ENCODE peak calls at places on chromosomes 16 and 17, in seven cellular contexts. O is left ventricle myocardium inferior, D is WTC11, M is epithelial cell of esophagus, I is A549, V is PC-9, A is astrocyte of the cerebellum. K is an unnamed sample.

GRCh38 chr16:69865701-69866100 is 85.4 kb upstream of the CLEC18A start:
- DNase-seq in I (no peak), A (peak), O (peak), D (no peak), V (no peak), M (no peak), K (no peak)

GRCh38 chr16:82439678-82440293 is 187.0 kb upstream of the CDH13 start:
- DNase-seq in D (peak), M (peak), I (no peak), A (no peak), O (no peak), V (no peak), K (no peak)

GRCh38 chr16:74667215-74667765 is 613 bp upstream of the RFWD3 start:
- DNase-seq in D (peak), O (peak), M (peak), I (peak), V (no peak), A (no peak), K (no peak)

GRCh38 chr16:2190659-2191445 is 5.6 kb downstream of the CASKIN1 start:
- DNase-seq in D (no peak), M (no peak), A (no peak), O (no peak), I (no peak), V (no peak), K (no peak)

GRCh38 chr16:31453255-31454204 is 5.8 kb upstream of the ARMC5 start:
- DNase-seq in V (peak), D (no peak), A (no peak), I (peak), O (no peak), M (peak), K (peak)

GRCh38 chr17:58630883-58631522 is 60.8 kb downstream of the TEX14 start:
- DNase-seq in O (no peak), M (no peak), D (peak), V (no peak), A (no peak), I (no peak), K (no peak)

GRCh38 chr17:19371259-19372003 is 6.9 kb upstream of the MAPK7 start:
- DNase-seq in M (no peak), V (no peak), D (no peak), O (no peak), A (no peak), I (no peak), K (no peak)

GRCh38 chr17:62876063-62876462 is 67.9 kb upstream of the MARCHF10 start:
- DNase-seq in A (no peak), V (no peak), I (no peak), O (no peak), D (no peak), M (peak), K (peak)

GRCh38 chr17:68353121-68353521 is 61.8 kb downstream of the ARSG start:
- DNase-seq in O (no peak), I (no peak), V (peak), A (no peak), M (no peak), D (no peak), K (no peak)

GRCh38 chr16:49189286-49189685 is 92.4 kb downstream of the CBLN1 start:
- DNase-seq in D (no peak), O (no peak), I (no peak), V (no peak), A (no peak), M (peak), K (peak)

GRCh38 chr17:4802228-4802627 is at the start of gene C17orf114:
- DNase-seq in O (no peak), D (no peak), V (no peak), I (no peak), A (no peak), M (no peak), K (no peak)

GRCh38 chr17:876272-876671 is 94.1 kb downstream of the MRM3 start:
- DNase-seq in O (no peak), A (no peak), I (no peak), M (no peak), D (no peak), V (no peak), K (no peak)

GRCh38 chr16:85484337-85485295 is 128.5 kb upstream of the GSE1 start:
- DNase-seq in A (no peak), O (no peak), V (no peak), D (no peak), I (no peak), M (no peak), K (no peak)

GRCh38 chr16:9316008-9316407 is 224.6 kb downstream of the HAPSTR1 start:
- DNase-seq in M (no peak), D (no peak), V (no peak), A (no peak), O (no peak), I (no peak), K (no peak)

GRCh38 chr16:82639263-82639662 is 12.5 kb downstream of the CDH13 start:
- DNase-seq in M (peak), D (no peak), V (no peak), A (no peak), I (no peak), O (no peak), K (no peak)

GRCh38 chr16:57722651-57723050 is 12.9 kb upstream of the KATNB1 start:
- DNase-seq in V (no peak), I (no peak), D (no peak), O (no peak), M (no peak), A (no peak), K (no peak)

GRCh38 chr17:74457146-74457819 is 9.2 kb upstream of the CD300A start:
- DNase-seq in I (peak), D (peak), V (no peak), A (peak), O (peak), M (peak), K (no peak)

GRCh38 chr16:3012246-3012645 is 477 bp upstream of the CLDN9 start:
- DNase-seq in D (peak), V (no peak), O (no peak), A (no peak), M (no peak), I (no peak), K (no peak)

GRCh38 chr17:35486920-35487727 is 38.6 kb upstream of the SLFN13 start:
- DNase-seq in I (no peak), O (peak), M (peak), D (no peak), V (no peak), A (no peak), K (peak)

GRCh38 chr17:48031966-48032365 is 5.6 kb downstream of the COPZ2 start:
- DNase-seq in I (no peak), V (no peak), M (no peak), O (no peak), D (no peak), A (no peak), K (no peak)

GRCh38 chr16:68319185-68319908 is 8.5 kb downstream of the PRMT7 start:
- DNase-seq in V (no peak), M (no peak), D (no peak), I (no peak), O (no peak), A (no peak), K (no peak)

GRCh38 chr16:82848013-82848412 is 221.2 kb downstream of the CDH13 start:
- DNase-seq in O (no peak), A (no peak), V (no peak), D (no peak), M (no peak), I (no peak), K (no peak)

GRCh38 chr16:69563605-69564580 is 1.9 kb upstream of the NFAT5 start:
- DNase-seq in V (peak), I (peak), M (peak), O (no peak), D (no peak), A (no peak), K (peak)

GRCh38 chr17:27083408-27084185 is 210.3 kb upstream of the WSB1 start:
- DNase-seq in D (no peak), V (no peak), O (no peak), I (no peak), M (no peak), A (no peak), K (no peak)

GRCh38 chr17:17716837-17717523 is 35.7 kb downstream of the RAI1 start:
- DNase-seq in V (no peak), I (no peak), O (no peak), M (no peak), A (no peak), D (no peak), K (no peak)

DNA sequence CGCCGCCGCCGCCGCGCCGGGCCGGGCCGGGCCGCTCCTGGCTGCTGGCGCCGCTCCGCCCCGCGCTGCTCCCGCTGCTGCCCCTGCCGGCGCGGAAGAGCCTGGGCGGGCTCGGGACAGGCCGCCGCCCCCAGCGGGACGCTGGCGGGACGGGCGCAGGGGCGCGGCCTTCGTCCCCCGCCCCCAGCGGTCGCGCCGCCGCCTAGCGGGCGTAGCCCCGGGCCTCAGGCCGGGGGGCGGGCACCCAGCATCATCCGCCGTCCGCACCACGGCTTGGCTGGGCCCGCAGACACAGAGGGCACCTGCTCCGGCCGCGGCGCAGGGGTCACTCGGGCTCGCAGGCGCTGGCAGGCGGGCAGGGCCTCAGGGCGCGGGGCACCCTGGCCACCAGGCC is at the start of gene AMFR:
- DNase-seq in V (peak), D (peak), I (peak), M (peak), O (peak), A (peak), K (peak)
- TF ChIP-seq CTCF in V (no peak), D (peak), I (peak), M (no peak), O (peak), A (peak), K (peak)

GRCh38 chr16:185691-186090 is 5.4 kb downstream of the HBQ1 start:
- DNase-seq in V (no peak), M (no peak), D (no peak), O (no peak), A (no peak), I (no peak), K (no peak)

GRCh38 chr16:191783-192294 is 11.6 kb downstream of the HBQ1 start:
- DNase-seq in I (no peak), D (no peak), A (no peak), V (no peak), M (no peak), O (no peak), K (no peak)

GRCh38 chr16:187330-187729 is 7.1 kb downstream of the HBQ1 start:
- DNase-seq in O (no peak), A (no peak), M (no peak), D (no peak), I (no peak), V (no peak), K (no peak)

GRCh38 chr16:189604-190186 is 9.4 kb downstream of the HBQ1 start:
- DNase-seq in V (no peak), I (no peak), A (no peak), O (no peak), D (no peak), M (no peak), K (no peak)

DNA sequence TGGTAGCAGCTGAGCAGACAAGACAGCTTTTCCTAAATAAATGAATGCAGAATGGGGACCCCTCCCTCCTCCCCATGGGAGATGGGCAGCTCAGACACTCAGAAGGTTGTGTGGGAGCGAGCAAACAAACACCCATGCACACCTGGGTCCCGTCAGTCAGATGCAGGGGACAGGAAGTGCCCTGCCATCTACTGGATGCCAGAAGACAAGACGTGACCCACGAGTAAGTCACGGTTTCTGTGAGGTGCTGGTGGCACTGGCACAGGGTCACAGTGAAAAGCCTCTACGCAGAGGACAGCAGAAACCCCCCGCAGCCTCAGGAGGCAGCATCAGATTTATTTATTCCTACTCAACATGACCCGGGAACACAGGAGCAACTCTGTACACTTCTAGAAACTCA is 8.4 kb downstream of the HBQ1 start:
- DNase-seq in D (no peak), A (no peak), I (no peak), O (no peak), V (no peak), M (no peak), K (no peak)
- TF ChIP-seq CTCF in D (no peak), A (no peak), I (peak), O (no peak), V (peak), M (peak), K (peak)

GRCh38 chr16:62036807-62037135 is 533 bp upstream of the CDH8 start:
- DNase-seq in M (no peak), O (no peak), A (no peak), V (no peak), D (peak), I (no peak), K (no peak)

GRCh38 chr16:62038225-62038624 is 2.0 kb upstream of the CDH8 start:
- DNase-seq in M (peak), V (no peak), A (no peak), D (no peak), O (no peak), I (no peak), K (peak)

GRCh38 chr16:62038646-62039045 is 2.4 kb upstream of the CDH8 start:
- DNase-seq in A (no peak), M (no peak), V (no peak), D (no peak), I (no peak), O (no peak), K (no peak)

GRCh38 chr16:62036101-62036806 is at the start of gene CDH8:
- DNase-seq in M (peak), V (no peak), O (no peak), I (no peak), A (no peak), D (peak), K (no peak)

GRCh38 chr16:62041401-62041800 is 5.2 kb upstream of the CDH8 start:
- DNase-seq in I (peak), A (peak), O (no peak), M (peak), V (no peak), D (peak), K (peak)
- TF ChIP-seq CTCF in I (peak), A (peak), O (peak), M (peak), V (peak), D (peak), K (peak)

DNA sequence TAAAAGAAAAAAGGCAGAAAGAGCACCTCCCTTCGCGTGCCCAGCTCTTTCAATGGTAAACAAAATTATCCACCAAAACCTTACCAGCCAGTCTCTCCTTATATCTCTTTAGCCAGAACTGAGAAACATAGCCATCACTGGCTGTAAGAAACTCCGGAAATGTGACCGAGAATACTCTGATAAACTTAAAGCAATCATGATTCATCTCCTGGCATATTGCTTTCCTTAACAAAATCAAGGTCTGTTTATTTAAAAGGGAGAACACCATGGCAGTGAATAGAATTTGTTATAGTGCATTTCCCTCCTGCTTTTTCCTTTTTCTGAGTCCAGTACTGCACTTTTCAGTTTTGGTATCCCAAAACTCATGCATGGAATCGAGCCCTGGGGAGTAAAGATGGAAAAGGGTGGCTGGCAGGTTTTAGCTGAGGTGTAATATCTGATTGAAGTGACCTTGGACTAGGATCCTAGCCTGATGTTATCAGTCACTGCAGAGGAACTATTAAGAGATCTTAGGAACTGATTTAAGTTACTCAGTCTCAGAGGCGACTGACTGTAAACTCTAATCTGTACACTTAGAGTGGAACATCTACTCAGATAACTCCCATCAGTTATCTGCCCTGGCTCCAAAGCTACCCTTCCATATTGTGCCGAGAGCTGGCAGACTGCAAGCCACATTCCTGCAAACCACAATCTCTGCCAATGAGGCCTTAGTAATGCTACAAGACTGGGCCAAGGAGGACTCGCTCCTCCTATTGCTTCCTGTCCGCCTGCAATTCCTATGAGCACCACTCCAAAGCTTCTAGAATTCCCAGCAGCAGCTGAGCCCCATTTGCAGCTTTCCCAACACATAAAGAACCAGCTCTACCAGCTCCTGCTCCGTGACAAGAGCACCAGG is 7.4 kb upstream of the COX10 start:
- DNase-seq in O (no peak), V (peak), A (no peak), D (no peak), I (no peak), M (peak), K (peak)
- TF ChIP-seq CTCF in O (peak), V (no peak), A (peak), D (no peak), I (no peak), M (peak), K (peak)

GRCh38 chr17:82864721-82865240 is 25.0 kb upstream of the ZNF750 start:
- DNase-seq in M (peak), A (no peak), O (no peak), D (no peak), I (no peak), V (no peak), K (no peak)

GRCh38 chr17:82865274-82865673 is 25.5 kb upstream of the ZNF750 start:
- DNase-seq in V (no peak), O (no peak), D (no peak), A (no peak), M (no peak), I (no peak), K (no peak)

GRCh38 chr17:82862758-82863645 is 23.2 kb upstream of the ZNF750 start:
- DNase-seq in O (no peak), V (no peak), M (no peak), I (no peak), A (no peak), D (no peak), K (no peak)

GRCh38 chr17:82863646-82863940 is 23.8 kb upstream of the ZNF750 start:
- DNase-seq in M (no peak), I (no peak), O (no peak), A (no peak), V (no peak), D (no peak), K (no peak)

DNA sequence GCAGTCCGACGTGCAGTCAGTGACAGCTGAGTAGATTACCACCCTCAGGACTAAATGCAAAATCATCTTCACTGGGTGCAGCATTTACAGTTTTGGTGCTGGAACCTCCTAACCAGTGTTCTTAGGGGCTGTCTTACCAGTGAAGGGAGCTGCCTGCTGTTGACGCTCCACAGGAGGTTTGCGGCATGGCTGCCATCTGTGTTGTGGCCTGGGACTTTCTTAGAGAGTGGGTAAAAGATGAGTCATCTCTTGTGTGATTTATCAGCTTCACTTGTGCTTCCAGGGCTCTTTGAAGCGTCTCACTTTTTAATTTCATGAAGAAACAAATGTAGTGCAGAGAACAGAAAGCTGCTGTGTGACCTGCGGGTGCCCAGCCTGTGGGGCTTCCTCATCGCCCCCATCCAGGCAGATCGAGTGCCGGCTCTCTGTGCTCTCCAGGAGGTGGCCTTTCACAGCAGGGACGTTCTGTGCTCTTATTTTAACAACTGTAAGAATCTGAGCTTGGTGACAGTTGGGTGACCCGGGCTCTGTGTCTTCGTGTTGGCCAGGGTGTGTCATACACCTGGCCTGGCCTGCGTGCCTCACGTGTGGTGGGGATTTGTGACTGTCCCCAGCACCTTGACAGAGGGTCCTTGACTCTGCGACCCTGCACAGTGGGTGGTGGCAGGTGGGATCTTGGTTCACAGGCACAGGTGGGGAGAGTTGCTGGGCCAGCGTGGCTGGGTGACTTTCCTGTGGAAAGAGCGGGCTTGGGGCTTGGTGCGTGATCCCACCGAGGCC is 24.3 kb upstream of the ZNF750 start:
- DNase-seq in A (peak), V (peak), M (peak), O (no peak), I (no peak), D (no peak), K (peak)
- TF ChIP-seq CTCF in A (no peak), V (no peak), M (no peak), O (no peak), I (no peak), D (no peak), K (no peak)

DNA sequence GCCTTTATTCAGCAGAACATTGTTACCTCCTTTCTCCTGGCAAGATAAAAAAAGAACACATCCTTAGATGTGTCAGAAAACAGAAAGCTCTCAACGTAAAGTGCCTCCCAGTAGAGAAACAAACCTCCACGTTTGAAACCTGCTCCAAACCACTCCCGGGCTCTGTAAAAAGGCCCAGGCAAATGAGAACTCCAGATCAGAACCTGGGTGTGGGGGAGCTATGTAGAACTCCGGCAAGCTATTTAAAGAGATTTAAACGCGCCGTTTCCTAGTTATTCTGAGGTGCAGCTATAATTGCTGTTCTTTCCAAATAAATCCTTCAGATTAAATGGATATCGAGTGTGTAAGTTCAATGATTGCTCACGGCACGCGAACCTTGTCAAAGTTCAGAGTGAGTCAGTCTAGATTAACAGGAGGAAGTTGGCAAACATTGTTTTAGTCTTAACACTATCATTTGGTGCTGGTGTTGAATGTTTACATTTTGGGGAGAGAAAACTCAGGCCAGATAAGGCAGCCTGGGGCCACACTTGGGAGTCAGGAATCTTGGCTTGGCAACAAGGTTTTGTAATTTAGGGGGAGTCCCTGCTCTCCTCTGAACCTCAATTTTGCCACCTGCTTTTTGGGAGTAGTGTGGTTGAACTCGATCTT is 92.9 kb upstream of the SALL1 start:
- DNase-seq in D (no peak), A (no peak), I (peak), V (no peak), O (no peak), M (peak), K (peak)
- TF ChIP-seq CTCF in D (no peak), A (no peak), I (no peak), V (no peak), O (no peak), M (no peak), K (no peak)

K was measured in foreskin keratinocyte.